ENCODE peak calls at places on chromosomes 12 and 14, in six cellular contexts. P, V, H, N, F and T are unnamed samples.
A peak's percentile ranks its signal among the peaks of the same experiment; 100 is the strongest.

GRCh38 chr14:78154827-78155226 is 15.3 kb upstream of the NRXN3 start:
- DNase-seq in P (no peak), H (no peak), N (no peak), V (no peak), F (no peak), T (no peak)

GRCh38 chr12:98894412-98895085 is 249.5 kb downstream of the APAF1 start:
- DNase-seq in F (no peak), P (no peak), H (no peak), V (no peak), N (no peak), T (no peak)

GRCh38 chr12:1915082-1915968 is 3.1 kb downstream of the CACNA2D4 start:
- DNase-seq in F (no peak), N (peak; percentile 10), P (no peak), V (no peak), H (peak; percentile 27), T (peak; percentile 60)

GRCh38 chr14:102218688-102219087 is 79.0 kb downstream of the WDR20 start:
- DNase-seq in N (no peak), V (no peak), P (no peak), F (no peak), H (no peak), T (no peak)

GRCh38 chr12:46562625-46563228 is 190.2 kb upstream of the SLC38A2 start:
- DNase-seq in V (no peak), P (no peak), H (no peak), F (no peak), N (no peak), T (no peak)

GRCh38 chr12:107310621-107311020 is 217.3 kb upstream of the CRY1 start:
- DNase-seq in N (no peak), F (no peak), V (no peak), P (no peak), H (no peak), T (no peak)

GRCh38 chr12:62785941-62786559 is 148.9 kb downstream of the PPM1H start:
- DNase-seq in V (no peak), N (no peak), P (no peak), H (peak; percentile 62), F (no peak), T (no peak)

GRCh38 chr14:94897092-94897491 is 127.2 kb upstream of the GSC start:
- DNase-seq in N (peak; percentile 46), P (no peak), F (no peak), H (no peak), V (peak; percentile 60), T (no peak)

GRCh38 chr12:81502912-81503695 is 256.0 kb downstream of the PPFIA2 start:
- DNase-seq in P (no peak), H (no peak), N (no peak), F (no peak), V (no peak), T (no peak)

GRCh38 chr12:93573552-93574223 is 1.2 kb downstream of the SOCS2 start:
- DNase-seq in P (no peak), H (no peak), N (no peak), F (no peak), V (peak; percentile 23), T (no peak)

GRCh38 chr12:19369691-19370148 is 69.6 kb upstream of the AEBP2 start:
- DNase-seq in N (no peak), H (no peak), V (no peak), P (no peak), F (peak; percentile 18), T (no peak)

GRCh38 chr12:120261951-120262851 is 3.3 kb downstream of the PXN start:
- DNase-seq in F (no peak), P (no peak), H (no peak), N (no peak), V (peak; percentile 63), T (no peak)
- TF ChIP-seq CTCF in F (no peak), P (no peak), H (no peak), N (no peak), V (no peak), T (no peak)

DNA sequence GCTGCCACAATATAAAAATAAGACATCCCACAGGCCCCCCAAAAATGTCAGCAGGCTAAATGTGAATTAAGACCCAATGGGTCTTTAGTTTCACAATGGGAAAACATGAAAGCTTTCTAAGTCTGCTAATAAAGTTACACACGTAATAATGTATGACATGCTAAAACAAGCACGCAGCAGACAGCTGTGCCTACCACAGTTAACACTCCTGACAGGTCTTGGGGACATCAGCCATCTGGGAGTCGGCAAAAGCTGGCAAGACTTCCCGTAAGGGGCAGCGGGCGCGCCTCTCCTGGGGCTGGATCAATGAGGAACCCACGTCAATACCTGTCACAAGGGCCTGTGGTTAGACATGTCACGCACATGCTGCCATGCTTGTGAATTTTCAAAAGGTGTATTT is 45.1 kb downstream of the ACTN1 start:
- DNase-seq in P (no peak), V (no peak), N (no peak), H (no peak), F (no peak), T (no peak)
- H3K27ac ChIP-seq in P (peak overlapping the region; percentile 97), V (peak overlapping the region; percentile 100), N (no peak overlapping the region), H (peak overlapping the region; percentile 93), F (peak overlapping the region; percentile 30), T (peak overlapping the region; percentile 92)

GRCh38 chr14:85222344-85222743 is 307.6 kb upstream of the FLRT2 start:
- DNase-seq in P (no peak), V (no peak), N (no peak), F (no peak), H (no peak), T (no peak)

GRCh38 chr14:85218982-85219381 is 311.0 kb upstream of the FLRT2 start:
- DNase-seq in H (no peak), N (no peak), V (no peak), P (no peak), F (no peak), T (no peak)

GRCh38 chr14:85221832-85222231 is 308.1 kb upstream of the FLRT2 start:
- DNase-seq in P (no peak), H (no peak), V (no peak), N (no peak), F (no peak), T (no peak)

DNA sequence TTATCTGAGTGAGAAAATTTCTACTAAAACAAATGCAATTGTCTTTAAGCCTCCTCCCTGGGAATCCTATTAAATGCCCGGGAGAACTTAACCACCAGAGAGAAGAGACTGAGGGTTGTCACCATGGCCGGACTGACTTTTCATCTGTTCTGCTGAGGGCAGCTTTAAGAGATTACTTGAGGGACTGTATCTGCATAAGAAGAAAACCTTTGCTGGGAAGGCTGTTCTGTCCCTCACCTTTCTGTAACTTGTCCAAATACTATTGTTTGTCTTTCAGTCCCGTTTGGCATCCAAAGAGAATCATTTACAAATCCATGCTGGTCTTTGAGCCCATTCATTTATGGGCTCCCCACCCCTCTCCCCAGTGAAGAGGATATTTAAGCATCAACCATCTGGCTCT is 306.3 kb upstream of the FLRT2 start:
- DNase-seq in H (no peak), F (no peak), N (no peak), V (no peak), P (no peak), T (no peak)
- TF ChIP-seq CTCF in H (no peak), F (no peak), N (no peak), V (no peak), P (no peak), T (no peak)

GRCh38 chr12:52061470-52062166 is 8.2 kb upstream of the ATG101 start:
- DNase-seq in P (no peak), H (no peak), V (no peak), F (no peak), N (no peak), T (no peak)

GRCh38 chr12:52058631-52059324 is 7.5 kb downstream of the NR4A1 start:
- DNase-seq in V (no peak), H (no peak), P (peak; percentile 47), F (no peak), N (peak; percentile 30), T (peak; percentile 81)

GRCh38 chr12:52062167-52063080 is 7.4 kb upstream of the ATG101 start:
- DNase-seq in F (no peak), P (peak; percentile 27), V (no peak), H (no peak), N (no peak), T (peak; percentile 82)

GRCh38 chr12:52059582-52060497 is 8.6 kb downstream of the NR4A1 start:
- DNase-seq in V (no peak), F (peak; percentile 65), P (peak; percentile 24), N (peak; percentile 23), H (no peak), T (no peak)

DNA sequence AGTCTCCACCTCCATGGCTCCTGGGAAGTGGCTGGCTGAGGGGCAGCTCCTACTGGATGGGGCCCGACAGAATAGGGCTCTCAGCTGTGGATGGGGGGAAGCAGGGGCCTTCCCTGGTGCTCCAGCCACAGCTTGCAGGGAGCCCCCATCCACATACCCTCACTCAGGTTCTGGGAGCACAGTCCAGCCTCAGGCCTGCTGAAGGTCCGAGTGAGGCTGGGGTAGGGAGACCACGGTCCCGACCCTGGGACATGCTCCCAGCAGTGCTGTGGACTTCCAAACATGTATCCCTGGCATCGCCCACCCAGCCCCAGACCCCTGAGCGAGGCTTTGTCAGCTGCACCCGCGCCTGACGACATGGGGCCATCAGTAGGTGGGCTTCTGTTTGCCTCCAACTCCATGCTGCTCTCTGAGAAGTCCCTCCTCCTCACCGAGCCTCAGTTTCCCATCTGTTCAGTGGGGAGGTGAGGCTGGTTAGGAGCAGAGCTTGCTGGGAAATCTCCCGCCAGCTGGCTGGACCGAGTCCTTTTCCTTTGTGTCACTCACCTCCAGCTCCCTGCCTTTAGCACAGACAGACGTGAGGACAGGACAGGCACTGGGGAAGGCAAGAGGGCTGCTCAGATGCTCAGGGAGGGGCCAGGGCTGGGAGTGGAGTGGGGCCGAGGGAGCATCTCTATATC is 9.1 kb upstream of the ATG101 start:
- DNase-seq in N (peak; percentile 21), P (peak; percentile 41), H (no peak), V (no peak), F (no peak), T (peak; percentile 91)
- H3K27ac ChIP-seq in N (no peak overlapping the region), P (no peak overlapping the region), H (no peak overlapping the region), V (no peak overlapping the region), F (no peak overlapping the region), T (peak overlapping the region; percentile 5)